ENCODE peak calls at places on chromosome 3, in five cellular contexts. T is A549, B is testis, D is lower lobe of right lung, X is lower leg skin. O is an unnamed sample.

GRCh38 chr3:148203263-148204010 is 494.3 kb upstream of the AGTR1 start:
- DNase-seq in X (no peak), B (no peak), T (no peak), D (no peak), O (no peak)

GRCh38 chr3:170330366-170330765 is 27.1 kb upstream of the SKIL start:
- DNase-seq in X (no peak), B (no peak), T (peak), D (no peak), O (no peak)

GRCh38 chr3:37772773-37773291 is 88.8 kb upstream of the CTDSPL start:
- DNase-seq in T (no peak), D (no peak), X (no peak), B (no peak), O (no peak)

GRCh38 chr3:161576733-161577510 is 80.3 kb downstream of the OTOL1 start:
- DNase-seq in D (no peak), B (no peak), T (no peak), X (no peak), O (no peak)

GRCh38 chr3:13519392-13519791 is 29.5 kb upstream of the FBLN2 start:
- DNase-seq in X (no peak), B (no peak), D (no peak), T (no peak), O (no peak)

GRCh38 chr3:154334973-154335420 is 10.7 kb upstream of the DHX36 start:
- DNase-seq in D (no peak), T (peak), B (no peak), X (no peak), O (no peak)

GRCh38 chr3:112569265-112569664 is 7.4 kb downstream of the SLC35A5 start:
- DNase-seq in D (no peak), X (no peak), T (no peak), B (no peak), O (no peak)

GRCh38 chr3:116087431-116087830 is 357.9 kb downstream of the LSAMP start:
- DNase-seq in X (no peak), T (no peak), B (peak), D (no peak), O (no peak)

GRCh38 chr3:127590282-127590592 is 296 bp downstream of the TPRA1 start:
- DNase-seq in D (no peak), T (no peak), B (no peak), X (no peak), O (no peak)

GRCh38 chr3:135514064-135514455 is 451.5 kb upstream of the PPP2R3A start:
- DNase-seq in X (no peak), D (no peak), B (no peak), T (no peak), O (no peak)

GRCh38 chr3:115768661-115769060 is 145.4 kb downstream of the GAP43 start:
- DNase-seq in B (no peak), X (no peak), T (no peak), D (no peak), O (no peak)

GRCh38 chr3:160224811-160225180 is 426 bp upstream of the C3orf80 start:
- DNase-seq in T (peak), X (no peak), B (no peak), D (no peak), O (no peak)

GRCh38 chr3:128794788-128795649 is 69.0 kb downstream of the RAB7A start:
- DNase-seq in B (peak), X (peak), T (peak), D (no peak), O (peak)

GRCh38 chr3:33392703-33393125 is 47.5 kb downstream of the UBP1 start:
- DNase-seq in X (no peak), T (peak), D (no peak), B (no peak), O (no peak)

GRCh38 chr3:115186351-115187148 is 39.5 kb upstream of the ZBTB20 start:
- DNase-seq in T (no peak), D (no peak), X (no peak), B (no peak), O (no peak)

GRCh38 chr3:47892284-47892683 is 89.3 kb downstream of the DHX30 start:
- DNase-seq in B (no peak), D (no peak), T (no peak), X (no peak), O (no peak)

GRCh38 chr3:70919091-70919490 is 606.7 kb upstream of the MDFIC2 start:
- DNase-seq in B (no peak), D (no peak), T (no peak), X (no peak), O (no peak)

GRCh38 chr3:165339753-165340152 is 143.6 kb upstream of the SLITRK3 start:
- DNase-seq in D (no peak), T (no peak), B (no peak), X (no peak), O (no peak)

GRCh38 chr3:60716573-60716972 is 534.7 kb downstream of the FHIT start:
- DNase-seq in X (no peak), D (no peak), B (no peak), T (no peak), O (no peak)

GRCh38 chr3:20324664-20325478 is 138.9 kb upstream of the SGO1 start:
- DNase-seq in T (no peak), D (no peak), B (no peak), X (no peak), O (no peak)

GRCh38 chr3:172391592-172392302 is 56.5 kb downstream of the GHSR start:
- DNase-seq in D (no peak), T (no peak), X (no peak), B (no peak), O (no peak)

GRCh38 chr3:156298014-156298413 is 177.6 kb downstream of the KCNAB1 start:
- DNase-seq in B (no peak), X (no peak), T (no peak), D (no peak), O (no peak)

GRCh38 chr3:65597225-65597951 is 441.3 kb downstream of the MAGI1 start:
- DNase-seq in X (no peak), D (no peak), B (peak), T (no peak), O (no peak)

DNA sequence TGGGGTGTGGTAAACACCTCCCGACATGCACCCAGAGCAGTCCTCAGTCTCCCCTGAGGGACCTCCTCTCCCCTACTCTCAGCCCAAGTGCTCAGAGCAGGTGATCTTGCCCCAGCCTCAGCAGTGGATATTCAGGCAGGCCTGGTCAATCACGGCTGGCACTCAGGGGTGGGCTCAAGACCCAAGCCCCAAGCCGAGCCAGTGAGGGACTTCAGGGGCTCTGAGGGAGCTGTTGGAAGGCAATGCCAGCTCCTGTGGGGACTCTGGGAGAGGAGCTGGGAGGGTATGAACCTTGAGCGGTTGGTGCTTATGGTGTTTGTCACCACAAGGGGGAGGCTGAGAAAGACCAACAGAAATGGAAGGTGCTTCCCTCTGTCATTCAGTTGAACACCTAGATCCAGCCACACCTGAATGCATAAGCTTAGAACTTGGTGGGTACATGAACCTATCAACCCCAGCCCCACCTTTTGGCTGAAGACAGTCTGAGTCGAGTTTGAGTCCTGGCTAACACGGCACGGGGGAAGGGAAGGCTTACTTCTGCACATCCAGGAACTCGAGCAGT is 19.4 kb downstream of the ALS2CL start:
- DNase-seq in T (peak), X (no peak), B (no peak), D (peak), O (no peak)
- TF ChIP-seq CTCF in T (no peak), X (no peak), B (no peak), D (no peak), O (no peak)

GRCh38 chr3:4980229-4981159 is 1.3 kb downstream of the BHLHE40 start:
- DNase-seq in T (peak), B (peak), D (peak), X (peak), O (peak)

GRCh38 chr3:4981160-4981687 is 2.0 kb downstream of the BHLHE40 start:
- DNase-seq in D (no peak), X (no peak), T (no peak), B (no peak), O (no peak)

GRCh38 chr3:4983739-4984510 is 4.7 kb downstream of the BHLHE40 start:
- DNase-seq in B (no peak), X (peak), D (no peak), T (no peak), O (no peak)

GRCh38 chr3:4982773-4983738 is 3.8 kb downstream of the BHLHE40 start:
- DNase-seq in D (no peak), X (no peak), B (no peak), T (no peak), O (no peak)

GRCh38 chr3:4981688-4982494 is 2.7 kb downstream of the BHLHE40 start:
- DNase-seq in T (no peak), X (no peak), D (no peak), B (no peak), O (no peak)
- H3K4me3 ChIP-seq in T (peak), X (no peak), D (peak), B (peak), O (peak)

GRCh38 chr3:80688814-80689213 is 921.0 kb upstream of the ROBO1 start:
- DNase-seq in D (no peak), T (no peak), B (peak), X (no peak), O (no peak)
- TF ChIP-seq CTCF in D (no peak), T (peak), B (peak), X (no peak), O (no peak)

DNA sequence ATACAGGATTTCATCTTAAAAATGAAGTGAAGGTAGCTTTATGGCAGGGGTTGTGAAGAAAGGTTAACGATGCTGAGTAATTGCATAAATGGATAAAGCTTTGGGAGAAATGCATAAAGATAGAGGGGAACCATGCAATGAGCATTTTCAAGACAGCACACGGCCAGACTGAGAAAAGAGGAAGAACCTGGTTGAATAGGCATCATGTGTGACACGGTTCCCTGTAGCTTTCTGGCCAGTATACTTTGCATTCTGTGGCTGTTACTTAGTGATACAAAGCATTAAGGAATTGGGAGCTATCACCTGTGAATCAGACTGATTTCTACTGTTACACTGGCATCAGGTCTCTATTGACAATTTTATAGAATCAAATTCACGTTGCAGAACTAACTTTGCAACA is 33.3 kb downstream of the NR2C2 start:
- DNase-seq in X (no peak), D (no peak), T (no peak), B (no peak), O (no peak)
- H3K4me3 ChIP-seq in X (no peak), D (no peak), T (no peak), B (no peak), O (no peak)

DNA sequence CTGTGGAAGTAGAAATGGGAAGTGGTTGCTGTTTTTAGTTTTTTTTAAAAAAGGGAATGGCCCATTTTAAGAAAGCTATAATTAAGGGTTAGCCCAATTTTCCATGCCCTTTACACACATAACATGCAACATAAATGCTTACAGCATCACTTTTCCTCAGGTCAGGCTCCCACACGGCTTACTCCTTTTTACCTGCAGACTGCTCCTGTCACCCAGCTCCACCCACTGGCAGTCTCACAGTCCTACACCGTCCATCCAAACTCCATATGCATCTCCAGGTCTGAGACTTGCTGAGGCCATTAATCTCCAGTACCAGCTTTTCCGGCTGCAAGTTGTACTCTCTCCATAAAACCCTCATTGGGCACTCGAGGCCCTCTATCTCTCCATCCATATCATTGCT is 19.7 kb downstream of the MORC1 start:
- DNase-seq in T (peak), B (no peak), X (no peak), D (no peak), O (no peak)
- TF ChIP-seq CTCF in T (no peak), B (no peak), X (no peak), D (no peak), O (no peak)

GRCh38 chr3:187027531-187027936 is 97.2 kb downstream of the ST6GAL1 start:
- DNase-seq in D (no peak), X (no peak), T (no peak), B (no peak), O (no peak)
- H3K4me3 ChIP-seq in D (no peak), X (no peak), T (no peak), B (no peak), O (no peak)

DNA sequence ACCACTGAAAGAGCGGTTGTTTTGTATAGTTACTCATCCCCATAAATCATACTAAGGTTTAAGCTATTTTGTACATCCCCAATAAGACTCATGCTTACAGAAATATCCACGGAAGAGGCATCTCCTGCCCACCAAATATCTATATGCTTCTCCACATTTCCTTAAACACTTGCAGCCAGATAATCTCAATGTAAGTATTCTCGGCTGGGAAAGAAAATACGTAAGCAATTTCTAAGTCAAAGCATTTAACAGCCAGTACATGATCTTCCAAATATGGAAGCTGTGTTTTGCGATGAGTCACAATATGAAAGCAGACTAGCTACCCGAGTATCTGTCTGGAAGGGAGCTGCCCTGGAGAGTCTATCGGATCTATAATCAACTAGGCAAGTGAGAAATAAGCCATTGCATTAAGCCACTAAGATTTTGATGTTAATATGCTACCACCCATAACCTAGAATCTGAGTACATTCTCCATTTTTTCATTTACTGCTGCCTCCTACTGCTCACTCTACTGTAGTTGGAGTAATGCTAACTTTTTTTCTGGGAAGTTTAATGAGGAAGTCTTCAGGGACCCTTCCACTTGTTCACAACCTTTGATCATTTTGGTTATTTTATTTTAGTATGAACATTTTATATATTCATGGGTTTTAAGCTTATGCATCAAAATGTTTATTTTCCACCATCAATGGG is 26.9 kb upstream of the ZMAT3 start:
- DNase-seq in X (no peak), D (no peak), B (no peak), T (no peak), O (no peak)
- TF ChIP-seq CTCF in X (no peak), D (no peak), B (no peak), T (no peak), O (no peak)

GRCh38 chr3:175304437-175304836 is 445.3 kb downstream of the NAALADL2 start:
- DNase-seq in X (peak), T (no peak), B (no peak), D (no peak), O (no peak)

GRCh38 chr3:175311404-175311803 is 452.3 kb downstream of the NAALADL2 start:
- DNase-seq in T (no peak), B (no peak), D (no peak), X (no peak), O (no peak)

GRCh38 chr3:175308105-175308504 is 449.0 kb downstream of the NAALADL2 start:
- DNase-seq in X (no peak), B (no peak), T (no peak), D (no peak), O (no peak)

GRCh38 chr3:175310046-175310445 is 450.9 kb downstream of the NAALADL2 start:
- DNase-seq in D (no peak), T (no peak), X (no peak), B (no peak), O (no peak)

GRCh38 chr3:175307642-175308041 is 448.5 kb downstream of the NAALADL2 start:
- DNase-seq in B (no peak), T (no peak), X (no peak), D (no peak), O (no peak)
- H3K4me3 ChIP-seq in B (no peak), T (no peak), X (no peak), D (no peak), O (no peak)

O was measured in ascending aorta.